ENCODE peak calls at places on chromosomes 7 and 10, in six cellular contexts. H is CD8-positive, alpha-beta T cell; T is fibroblast of lung; C is endodermal cell; O is SJSA1; D is GM23248. P is an unnamed sample.

GRCh38 chr10:58576736-58577366 is 64.2 kb downstream of the BICC1 start:
- DNase-seq in H (no peak), T (no peak), C (peak; percentile 52), O (no peak), D (no peak), P (no peak)

GRCh38 chr7:55476071-55476803 is 96.1 kb downstream of the VOPP1 start:
- DNase-seq in H (no peak), T (peak; percentile 91), C (peak; percentile 24), O (peak; percentile 83), D (peak; percentile 80), P (no peak)

GRCh38 chr7:101816499-101817030 is 861 bp upstream of the CUX1 start:
- DNase-seq in H (no peak), T (peak; percentile 34), C (peak; percentile 71), O (no peak), D (peak; percentile 73), P (no peak)

GRCh38 chr7:128148676-128149075 is 92.4 kb upstream of the LEP start:
- DNase-seq in H (no peak), T (no peak), C (no peak), O (no peak), D (no peak), P (no peak)

GRCh38 chr10:19290770-19291169 is 242.2 kb downstream of the MALRD1 start:
- DNase-seq in H (no peak), T (no peak), C (no peak), O (no peak), D (no peak), P (no peak)

GRCh38 chr10:93755443-93756127 is 2.2 kb upstream of the LGI1 start:
- DNase-seq in H (no peak), T (no peak), C (no peak), O (no peak), D (no peak), P (no peak)

GRCh38 chr10:75356484-75356883 is 45.1 kb downstream of the ZNF503 start:
- DNase-seq in H (no peak), T (no peak), C (peak; percentile 64), O (no peak), D (no peak), P (no peak)

GRCh38 chr7:105257338-105257737 is 131.4 kb downstream of the SRPK2 start:
- DNase-seq in H (no peak), T (peak; percentile 11), C (no peak), O (no peak), D (no peak), P (no peak)

GRCh38 chr7:126495739-126496138 is 757.0 kb downstream of the GRM8 start:
- DNase-seq in H (no peak), T (no peak), C (no peak), O (no peak), D (no peak), P (no peak)

GRCh38 chr10:121674885-121675284 is 76.6 kb upstream of the FGFR2 start:
- DNase-seq in H (no peak), T (no peak), C (no peak), O (no peak), D (no peak), P (no peak)

GRCh38 chr7:26648429-26649015 is 215.9 kb downstream of the SKAP2 start:
- DNase-seq in H (no peak), T (peak; percentile 74), C (no peak), O (no peak), D (peak; percentile 78), P (no peak)

DNA sequence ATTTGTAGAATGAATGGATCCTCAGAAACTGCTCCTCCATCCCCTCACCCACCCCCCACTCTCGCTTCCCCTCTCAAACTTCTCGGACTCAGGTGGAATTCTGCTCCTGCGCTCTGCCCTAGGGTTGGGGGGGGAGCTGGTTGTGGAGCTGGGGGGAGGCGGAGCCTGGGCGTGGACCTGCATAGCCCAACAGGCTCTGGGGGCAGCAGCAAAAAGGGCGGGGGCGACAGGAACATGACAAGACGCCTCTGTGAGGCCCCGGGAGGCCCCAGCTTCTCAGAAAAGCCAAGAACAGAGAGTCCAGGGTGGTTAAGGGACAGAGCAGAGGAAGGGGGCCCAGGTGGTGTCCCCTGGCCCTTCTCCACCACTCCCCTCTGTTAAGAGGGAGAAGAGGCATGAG is 3.5 kb downstream of the TSC22D4 start:
- DNase-seq in H (no peak), T (no peak), C (no peak), O (no peak), D (no peak), P (no peak)
- H3K4me3 ChIP-seq in H (peak overlapping the region; percentile 96), T (peak overlapping the region; percentile 95), C (no peak overlapping the region), O (no peak overlapping the region), D (no peak overlapping the region), P (no peak overlapping the region)

DNA sequence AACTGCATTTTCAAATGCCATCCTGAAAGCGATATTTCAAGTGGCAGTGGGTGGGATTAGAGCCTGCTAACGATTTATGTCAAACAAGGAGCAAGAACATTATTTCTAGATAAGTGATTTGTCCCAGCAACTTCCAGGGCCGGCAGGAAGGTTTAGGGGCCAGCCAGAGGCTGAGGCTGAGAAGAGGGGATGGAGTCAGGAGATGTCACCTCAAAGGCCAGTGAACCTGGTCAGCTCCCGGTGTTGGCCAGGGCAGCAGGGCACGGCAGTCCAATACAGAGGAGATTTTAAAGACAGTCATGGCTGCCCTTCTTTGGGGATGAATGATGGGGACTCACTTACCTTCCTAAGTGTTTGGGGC is 105.7 kb upstream of the PPIF start:
- DNase-seq in H (no peak), T (no peak), C (peak; percentile 60), O (no peak), D (no peak), P (no peak)
- H3K27me3 ChIP-seq in H (no peaks in the 10 kb centered on the region), T (no peaks in the 10 kb centered on the region), C (no peaks in the 10 kb centered on the region), O (no peaks in the 10 kb centered on the region), D (no peaks in the 10 kb centered on the region), P (no peaks in the 10 kb centered on the region)

GRCh38 chr7:73477376-73477775 is 43.8 kb downstream of the FZD9 start:
- DNase-seq in H (no peak), T (no peak), C (no peak), O (no peak), D (no peak), P (no peak)

GRCh38 chr7:73487486-73487885 is 34.6 kb downstream of the BAZ1B start:
- DNase-seq in H (no peak), T (peak; percentile 6), C (no peak), O (no peak), D (peak; percentile 15), P (no peak)

GRCh38 chr7:73478549-73478948 is 43.5 kb downstream of the BAZ1B start:
- DNase-seq in H (no peak), T (no peak), C (no peak), O (no peak), D (no peak), P (no peak)

GRCh38 chr7:73483171-73483570 is 38.9 kb downstream of the BAZ1B start:
- DNase-seq in H (no peak), T (no peak), C (no peak), O (no peak), D (no peak), P (no peak)

DNA sequence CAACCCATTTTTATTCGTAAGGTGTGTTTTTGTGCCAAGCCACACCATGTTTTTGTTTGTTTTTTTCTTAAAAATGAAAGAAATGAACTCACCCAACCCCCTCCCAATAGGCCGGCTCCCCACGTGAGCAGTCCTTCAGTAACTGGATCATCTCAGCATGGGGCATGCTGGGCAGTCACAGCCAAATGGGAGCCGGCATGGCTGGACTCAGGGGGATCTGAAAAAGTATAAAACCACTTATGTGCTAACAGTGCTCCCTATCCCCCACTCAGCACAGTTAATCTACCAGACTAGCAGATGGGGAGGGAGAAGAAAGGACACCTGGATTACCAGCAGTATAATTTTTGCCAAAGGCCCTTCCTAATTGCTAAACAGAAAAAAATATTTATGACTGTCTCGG is 39.3 kb downstream of the BAZ1B start:
- DNase-seq in H (no peak), T (no peak), C (no peak), O (no peak), D (no peak), P (no peak)
- H3K36me3 ChIP-seq in H (peaks cover 20% of the 10 kb centered on the region), T (peaks cover 7% of the 10 kb centered on the region), C (peaks cover 84% of the 10 kb centered on the region), O (peaks cover 89% of the 10 kb centered on the region), D (peaks cover 40% of the 10 kb centered on the region), P (no peaks in the 10 kb centered on the region)

GRCh38 chr7:2512179-2512644 is 7.4 kb upstream of the LFNG start:
- DNase-seq in H (peak; percentile 59), T (no peak), C (peak; percentile 58), O (no peak), D (peak; percentile 59), P (no peak)
- H3K4me3 ChIP-seq in H (peak overlapping the region; percentile 48), T (no peak overlapping the region), C (no peak overlapping the region), O (no peak overlapping the region), D (no peak overlapping the region), P (no peak overlapping the region)

P was measured in kidney epithelial cell.